ENCODE peak calls at places on chromosomes 2 and 18, in four cellular contexts. E is spleen, H is SK-N-SH, V is fibroblast of lung. K is an unnamed sample.

GRCh38 chr2:152568566-152568965 is 148.7 kb downstream of the PRPF40A start:
- DNase-seq in V (no peak), H (no peak), E (no peak), K (no peak)

GRCh38 chr2:9778012-9778411 is 65.3 kb upstream of the TAF1B start:
- DNase-seq in H (no peak), E (peak), V (no peak), K (no peak)

GRCh38 chr18:79681484-79682387 is 2.1 kb downstream of the CTDP1 start:
- DNase-seq in E (peak), H (no peak), V (no peak), K (peak)

GRCh38 chr2:156625360-156625995 is 189.3 kb downstream of the GPD2 start:
- DNase-seq in E (no peak), H (no peak), V (no peak), K (no peak)

GRCh38 chr18:56368066-56368465 is 270.3 kb downstream of the TXNL1 start:
- DNase-seq in H (no peak), E (no peak), V (no peak), K (no peak)

GRCh38 chr2:9703701-9704221 is 73.0 kb upstream of the YWHAQ start:
- DNase-seq in V (peak), H (no peak), E (no peak), K (peak)

GRCh38 chr2:132581917-132582316 is 88.1 kb downstream of the LYPD1 start:
- DNase-seq in H (no peak), V (no peak), E (no peak), K (no peak)

GRCh38 chr18:70385474-70385873 is 96.6 kb downstream of the SOCS6 start:
- DNase-seq in H (no peak), E (no peak), V (no peak), K (peak)

GRCh38 chr2:75608684-75609333 is 37.8 kb upstream of the MRPL19 start:
- DNase-seq in H (peak), V (peak), E (peak), K (peak)

GRCh38 chr2:192070099-192070498 is 124.6 kb downstream of the TMEFF2 start:
- DNase-seq in E (no peak), V (peak), H (no peak), K (peak)

GRCh38 chr2:94923196-94923595 is 52.0 kb downstream of the TEKT4 start:
- DNase-seq in H (no peak), E (no peak), V (peak), K (no peak)

GRCh38 chr2:42102606-42103450 is 55.0 kb downstream of the PKDCC start:
- DNase-seq in V (peak), H (peak), E (peak), K (peak)

GRCh38 chr2:212940816-212941215 is 210.6 kb downstream of the IKZF2 start:
- DNase-seq in E (no peak), V (peak), H (no peak), K (peak)

GRCh38 chr2:85840091-85840490 is 48.7 kb downstream of the ST3GAL5 start:
- DNase-seq in V (no peak), H (no peak), E (no peak), K (no peak)

GRCh38 chr2:171309727-171310265 is 124.0 kb downstream of the METTL8 start:
- DNase-seq in H (no peak), V (no peak), E (no peak), K (no peak)

GRCh38 chr18:22169011-22169888 is at the start of gene GATA6:
- DNase-seq in H (peak), E (peak), V (peak), K (peak)

GRCh38 chr2:17879137-17879912 is 858 bp downstream of the KCNS3 start:
- DNase-seq in E (no peak), V (peak), H (peak), K (peak)

GRCh38 chr2:86301711-86302202 is 35.7 kb downstream of the REEP1 start:
- DNase-seq in E (no peak), H (no peak), V (no peak), K (no peak)

GRCh38 chr2:108351889-108352288 is 25.9 kb upstream of the SULT1C4 start:
- DNase-seq in E (no peak), H (no peak), V (peak), K (peak)

GRCh38 chr2:46937457-46937856 is 21.9 kb upstream of the MCFD2 start:
- DNase-seq in E (no peak), H (no peak), V (no peak), K (no peak)

GRCh38 chr2:153595939-153596338 is 117.4 kb upstream of the RPRM start:
- DNase-seq in V (no peak), E (no peak), H (no peak), K (no peak)

GRCh38 chr2:207768891-207769596 is 662 bp downstream of the FZD5 start:
- DNase-seq in H (no peak), V (peak), E (peak), K (peak)

GRCh38 chr18:46756172-46756558 is 688 bp downstream of the ST8SIA5 start:
- DNase-seq in H (peak), V (no peak), E (peak), K (no peak)

GRCh38 chr2:212384027-212384426 is 154.6 kb downstream of the ERBB4 start:
- DNase-seq in H (no peak), V (peak), E (no peak), K (no peak)

GRCh38 chr18:70377857-70378701 is 89.2 kb downstream of the SOCS6 start:
- DNase-seq in H (no peak), E (no peak), V (no peak), K (no peak)

GRCh38 chr18:45169610-45170009 is 445.7 kb upstream of the SLC14A2 start:
- DNase-seq in H (no peak), V (peak), E (no peak), K (peak)

GRCh38 chr2:104378853-104379374 is 475.0 kb upstream of the POU3F3 start:
- DNase-seq in V (peak), H (peak), E (no peak), K (no peak)

GRCh38 chr18:40249390-40250080 is 1705.5 kb upstream of the PIK3C3 start:
- DNase-seq in V (peak), H (no peak), E (no peak), K (no peak)

GRCh38 chr2:48444404-48444803 is 85.5 kb upstream of the STON1 start:
- DNase-seq in E (no peak), H (no peak), V (no peak), K (no peak)

GRCh38 chr2:216078776-216079175 is 2.8 kb downstream of the PECR start:
- DNase-seq in H (no peak), E (no peak), V (no peak), K (peak)

GRCh38 chr2:46857871-46858696 is 57.5 kb downstream of the MCFD2 start:
- DNase-seq in H (no peak), E (no peak), V (peak), K (peak)

GRCh38 chr18:39571511-39571910 is 2005.9 kb upstream of the CELF4 start:
- DNase-seq in E (no peak), V (peak), H (peak), K (peak)

GRCh38 chr2:75157435-75157834 is 41.9 kb downstream of the TACR1 start:
- DNase-seq in H (peak), V (no peak), E (no peak), K (no peak)

GRCh38 chr2:234164499-234165409 is 114.3 kb downstream of the SPP2 start:
- DNase-seq in H (no peak), V (no peak), E (peak), K (no peak)

GRCh38 chr2:187612857-187613256 is 58.6 kb upstream of the TFPI start:
- DNase-seq in V (no peak), H (no peak), E (no peak), K (no peak)

GRCh38 chr2:97673187-97673914 is 3.8 kb downstream of the C2orf92 start:
- DNase-seq in V (peak), H (no peak), E (no peak), K (no peak)

GRCh38 chr2:164514491-164514890 is 106.8 kb downstream of the GRB14 start:
- DNase-seq in H (no peak), E (no peak), V (peak), K (no peak)

GRCh38 chr2:21276163-21276562 is 152.4 kb downstream of the TDRD15 start:
- DNase-seq in E (no peak), V (no peak), H (no peak), K (no peak)

GRCh38 chr2:106104332-106105062 is 89.6 kb downstream of the UXS1 start:
- DNase-seq in E (no peak), V (peak), H (peak), K (peak)

DNA sequence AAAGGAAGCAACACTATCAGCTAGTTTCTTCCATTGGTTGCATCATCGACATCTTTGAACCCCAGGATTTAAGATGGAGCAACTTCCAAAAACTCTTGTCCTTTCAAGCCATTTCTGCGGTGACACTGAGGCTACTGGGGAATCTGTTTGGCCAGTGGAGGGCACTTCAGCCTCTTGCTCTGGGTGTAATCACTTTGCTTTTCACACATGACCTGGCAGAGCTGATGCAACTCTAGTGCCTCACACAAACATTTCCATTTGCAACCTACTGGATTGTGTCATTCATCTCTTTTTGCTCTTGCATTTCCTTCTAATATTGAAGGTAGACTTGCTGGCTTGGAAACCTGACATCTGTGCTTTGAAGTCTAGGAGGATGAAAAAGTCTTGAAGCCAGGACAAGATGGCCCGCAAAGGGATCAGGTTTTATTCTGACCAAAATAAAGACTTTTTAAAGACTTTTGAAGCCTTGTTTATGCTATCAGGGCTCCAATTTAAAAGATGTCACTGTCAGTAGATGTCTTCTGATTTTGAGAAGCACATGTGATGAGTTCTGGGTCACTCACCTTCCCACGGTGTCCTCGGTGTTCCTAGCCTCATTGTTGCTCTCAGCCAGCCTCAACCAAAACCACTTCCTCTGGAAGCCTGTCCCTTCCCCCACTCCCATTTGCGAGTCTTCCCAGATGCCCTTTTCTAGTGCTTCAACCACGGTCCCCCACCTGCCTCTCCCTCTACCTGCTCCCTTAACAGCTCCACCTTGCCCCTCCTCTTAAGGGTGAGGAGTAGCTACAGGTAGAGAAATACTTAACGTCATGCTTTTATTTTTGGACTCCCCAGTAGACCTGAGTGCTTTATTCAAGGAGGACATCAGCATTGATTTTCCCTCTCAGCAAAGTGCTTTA is 69.7 kb upstream of the KCNE4 start:
- DNase-seq in V (peak), E (no peak), H (peak), K (peak)
- TF ChIP-seq CTCF in V (peak), E (peak), H (peak), K (peak)

GRCh38 chr2:88627055-88627855 is at the start of gene EIF2AK3:
- DNase-seq in E (peak), H (peak), V (peak), K (peak)

GRCh38 chr2:88626171-88627054 is 851 bp downstream of the EIF2AK3 start:
- DNase-seq in H (peak), V (no peak), E (peak), K (no peak)

GRCh38 chr2:88621432-88621831 is 5.8 kb downstream of the EIF2AK3 start:
- DNase-seq in H (no peak), E (no peak), V (no peak), K (no peak)

GRCh38 chr2:88622307-88622706 is 5.0 kb downstream of the EIF2AK3 start:
- DNase-seq in H (peak), V (no peak), E (no peak), K (no peak)

DNA sequence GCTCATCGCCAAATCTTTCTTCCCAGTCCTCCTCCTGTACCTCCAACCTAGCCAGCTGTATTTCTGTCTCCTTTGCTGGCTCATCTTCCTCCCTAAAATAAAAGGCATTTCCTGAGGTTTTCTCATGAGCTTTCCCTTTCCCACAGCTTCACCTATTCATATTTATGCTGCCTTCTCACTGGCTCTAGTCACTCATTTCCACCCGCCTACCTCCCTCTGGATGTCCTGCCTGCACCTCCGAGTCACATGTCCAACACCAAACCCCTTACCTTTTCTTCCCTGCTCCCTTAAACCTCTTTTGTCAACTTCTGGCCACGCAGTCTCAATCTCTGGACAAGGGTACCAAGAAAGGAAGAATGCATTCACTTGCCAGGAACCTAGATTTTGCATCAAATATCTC is 2.8 kb downstream of the EIF2AK3 start:
- DNase-seq in V (no peak), E (no peak), H (no peak), K (no peak)
- H3K4me3 ChIP-seq in V (no peak), E (no peak), H (no peak), K (peak)

GRCh38 chr2:237865623-237866041 is 6.2 kb downstream of the RAMP1 start:
- DNase-seq in V (no peak), H (peak), E (peak), K (no peak)
- TF ChIP-seq CTCF in V (peak), H (peak), E (no peak), K (peak)

GRCh38 chr2:218993345-218994315 is at the start of gene CRYBA2:
- DNase-seq in H (peak), V (peak), E (no peak), K (peak)
- H3K4me3 ChIP-seq in H (no peak), V (peak), E (peak), K (peak)

K was measured in fibroblast of villous mesenchyme.